ENCODE peak calls at places on chromosomes 2 and 18, in ten cellular contexts. One of them, this sample, is unnamed.

GRCh38 chr18:73793386-73793785 is 354.2 kb downstream of the FBXO15 start:
- DNase-seq in GM10248: no peak
- DNase-seq in T-helper 2 cell: no peak
- DNase-seq in nephron progenitor cell: no peak
- DNase-seq in endothelial cell: no peak
- DNase-seq in activated CD8-positive, alpha-beta memory T cell treated with anti-CD3 and anti-CD28 coated beads for 1 hour: no peak
- DNase-seq in stimulated activated CD4-positive, alpha-beta T cell treated with anti-CD3 and anti-CD28 coated beads, Interleukin-1b, Interleukin-23, amount 100 ng/mL, for 48 hours: no peak
- DNase-seq in A549: no peak
- DNase-seq in iPS-NIHi11: no peak
- DNase-seq in T-helper 22 cell: no peak
- DNase-seq in this sample: no peak

GRCh38 chr2:27489118-27489497 is 435 bp downstream of the IFT172 start:
- DNase-seq in GM10248: no peak
- DNase-seq in T-helper 2 cell: no peak
- DNase-seq in nephron progenitor cell: no peak
- DNase-seq in endothelial cell: peak; percentile 17
- DNase-seq in activated CD8-positive, alpha-beta memory T cell treated with anti-CD3 and anti-CD28 coated beads for 1 hour: no peak
- DNase-seq in stimulated activated CD4-positive, alpha-beta T cell treated with anti-CD3 and anti-CD28 coated beads, Interleukin-1b, Interleukin-23, amount 100 ng/mL, for 48 hours: no peak
- DNase-seq in A549: no peak
- DNase-seq in iPS-NIHi11: no peak
- DNase-seq in T-helper 22 cell: no peak
- DNase-seq in this sample: peak; percentile 5

GRCh38 chr2:227655454-227655853 is 11.2 kb upstream of the SCYGR5 start:
- DNase-seq in GM10248: peak; percentile 18
- DNase-seq in T-helper 2 cell: no peak
- DNase-seq in nephron progenitor cell: no peak
- DNase-seq in endothelial cell: no peak
- DNase-seq in activated CD8-positive, alpha-beta memory T cell treated with anti-CD3 and anti-CD28 coated beads for 1 hour: no peak
- DNase-seq in stimulated activated CD4-positive, alpha-beta T cell treated with anti-CD3 and anti-CD28 coated beads, Interleukin-1b, Interleukin-23, amount 100 ng/mL, for 48 hours: peak; percentile 6
- DNase-seq in A549: peak; percentile 96
- DNase-seq in iPS-NIHi11: no peak
- DNase-seq in T-helper 22 cell: no peak
- DNase-seq in this sample: no peak

GRCh38 chr2:139045524-139045923 is 265.3 kb upstream of the NXPH2 start:
- DNase-seq in GM10248: no peak
- DNase-seq in T-helper 2 cell: no peak
- DNase-seq in nephron progenitor cell: no peak
- DNase-seq in endothelial cell: no peak
- DNase-seq in activated CD8-positive, alpha-beta memory T cell treated with anti-CD3 and anti-CD28 coated beads for 1 hour: no peak
- DNase-seq in stimulated activated CD4-positive, alpha-beta T cell treated with anti-CD3 and anti-CD28 coated beads, Interleukin-1b, Interleukin-23, amount 100 ng/mL, for 48 hours: no peak
- DNase-seq in A549: no peak
- DNase-seq in iPS-NIHi11: peak; percentile 31
- DNase-seq in T-helper 22 cell: no peak
- DNase-seq in this sample: no peak

GRCh38 chr2:200703132-200703925 is 108.4 kb upstream of the BZW1 start:
- DNase-seq in GM10248: peak; percentile 17
- DNase-seq in T-helper 2 cell: no peak
- DNase-seq in nephron progenitor cell: no peak
- DNase-seq in endothelial cell: peak; percentile 31
- DNase-seq in activated CD8-positive, alpha-beta memory T cell treated with anti-CD3 and anti-CD28 coated beads for 1 hour: no peak
- DNase-seq in stimulated activated CD4-positive, alpha-beta T cell treated with anti-CD3 and anti-CD28 coated beads, Interleukin-1b, Interleukin-23, amount 100 ng/mL, for 48 hours: peak; percentile 62
- DNase-seq in A549: peak; percentile 15
- DNase-seq in iPS-NIHi11: peak; percentile 23
- DNase-seq in T-helper 22 cell: no peak
- DNase-seq in this sample: peak; percentile 32

GRCh38 chr2:191050640-191050987 is 36.6 kb upstream of the STAT1 start:
- DNase-seq in GM10248: no peak
- DNase-seq in T-helper 2 cell: no peak
- DNase-seq in nephron progenitor cell: no peak
- DNase-seq in endothelial cell: no peak
- DNase-seq in activated CD8-positive, alpha-beta memory T cell treated with anti-CD3 and anti-CD28 coated beads for 1 hour: no peak
- DNase-seq in stimulated activated CD4-positive, alpha-beta T cell treated with anti-CD3 and anti-CD28 coated beads, Interleukin-1b, Interleukin-23, amount 100 ng/mL, for 48 hours: no peak
- DNase-seq in A549: peak; percentile 35
- DNase-seq in iPS-NIHi11: no peak
- DNase-seq in T-helper 22 cell: no peak
- DNase-seq in this sample: no peak

GRCh38 chr2:197908940-197909339 is 104.5 kb downstream of the PLCL1 start:
- DNase-seq in GM10248: no peak
- DNase-seq in T-helper 2 cell: no peak
- DNase-seq in nephron progenitor cell: no peak
- DNase-seq in endothelial cell: no peak
- DNase-seq in activated CD8-positive, alpha-beta memory T cell treated with anti-CD3 and anti-CD28 coated beads for 1 hour: no peak
- DNase-seq in stimulated activated CD4-positive, alpha-beta T cell treated with anti-CD3 and anti-CD28 coated beads, Interleukin-1b, Interleukin-23, amount 100 ng/mL, for 48 hours: no peak
- DNase-seq in A549: no peak
- DNase-seq in iPS-NIHi11: no peak
- DNase-seq in T-helper 22 cell: no peak
- DNase-seq in this sample: no peak

GRCh38 chr2:209331291-209331844 is 92.5 kb upstream of the MAP2 start:
- DNase-seq in GM10248: no peak
- DNase-seq in T-helper 2 cell: no peak
- DNase-seq in nephron progenitor cell: no peak
- DNase-seq in endothelial cell: no peak
- DNase-seq in activated CD8-positive, alpha-beta memory T cell treated with anti-CD3 and anti-CD28 coated beads for 1 hour: no peak
- DNase-seq in stimulated activated CD4-positive, alpha-beta T cell treated with anti-CD3 and anti-CD28 coated beads, Interleukin-1b, Interleukin-23, amount 100 ng/mL, for 48 hours: no peak
- DNase-seq in A549: peak; percentile 4
- DNase-seq in iPS-NIHi11: peak; percentile 18
- DNase-seq in T-helper 22 cell: no peak
- DNase-seq in this sample: peak; percentile 48

GRCh38 chr2:120525056-120526046 is 179.4 kb downstream of the INHBB start:
- DNase-seq in GM10248: no peak
- DNase-seq in T-helper 2 cell: no peak
- DNase-seq in nephron progenitor cell: no peak
- DNase-seq in endothelial cell: peak; percentile 28
- DNase-seq in activated CD8-positive, alpha-beta memory T cell treated with anti-CD3 and anti-CD28 coated beads for 1 hour: no peak
- DNase-seq in stimulated activated CD4-positive, alpha-beta T cell treated with anti-CD3 and anti-CD28 coated beads, Interleukin-1b, Interleukin-23, amount 100 ng/mL, for 48 hours: no peak
- DNase-seq in A549: no peak
- DNase-seq in iPS-NIHi11: no peak
- DNase-seq in T-helper 22 cell: no peak
- DNase-seq in this sample: no peak

GRCh38 chr2:227855440-227855839 is 16.0 kb upstream of the DAW1 start:
- DNase-seq in GM10248: no peak
- DNase-seq in T-helper 2 cell: no peak
- DNase-seq in nephron progenitor cell: no peak
- DNase-seq in endothelial cell: no peak
- DNase-seq in activated CD8-positive, alpha-beta memory T cell treated with anti-CD3 and anti-CD28 coated beads for 1 hour: no peak
- DNase-seq in stimulated activated CD4-positive, alpha-beta T cell treated with anti-CD3 and anti-CD28 coated beads, Interleukin-1b, Interleukin-23, amount 100 ng/mL, for 48 hours: no peak
- DNase-seq in A549: no peak
- DNase-seq in iPS-NIHi11: no peak
- DNase-seq in T-helper 22 cell: no peak
- DNase-seq in this sample: no peak

GRCh38 chr18:51614033-51614432 is 416.6 kb upstream of the MEX3C start:
- DNase-seq in GM10248: no peak
- DNase-seq in T-helper 2 cell: no peak
- DNase-seq in nephron progenitor cell: no peak
- DNase-seq in endothelial cell: no peak
- DNase-seq in activated CD8-positive, alpha-beta memory T cell treated with anti-CD3 and anti-CD28 coated beads for 1 hour: no peak
- DNase-seq in stimulated activated CD4-positive, alpha-beta T cell treated with anti-CD3 and anti-CD28 coated beads, Interleukin-1b, Interleukin-23, amount 100 ng/mL, for 48 hours: no peak
- DNase-seq in A549: peak; percentile 55
- DNase-seq in iPS-NIHi11: no peak
- DNase-seq in T-helper 22 cell: no peak
- DNase-seq in this sample: no peak

GRCh38 chr18:75530548-75531211 is 103.2 kb upstream of the SMIM21 start:
- DNase-seq in GM10248: no peak
- DNase-seq in T-helper 2 cell: no peak
- DNase-seq in nephron progenitor cell: no peak
- DNase-seq in endothelial cell: no peak
- DNase-seq in activated CD8-positive, alpha-beta memory T cell treated with anti-CD3 and anti-CD28 coated beads for 1 hour: no peak
- DNase-seq in stimulated activated CD4-positive, alpha-beta T cell treated with anti-CD3 and anti-CD28 coated beads, Interleukin-1b, Interleukin-23, amount 100 ng/mL, for 48 hours: no peak
- DNase-seq in A549: no peak
- DNase-seq in iPS-NIHi11: no peak
- DNase-seq in T-helper 22 cell: no peak
- DNase-seq in this sample: no peak

GRCh38 chr2:39782591-39782990 is 3.5 kb upstream of the THUMPD2 start:
- DNase-seq in GM10248: no peak
- DNase-seq in T-helper 2 cell: no peak
- DNase-seq in nephron progenitor cell: no peak
- DNase-seq in endothelial cell: no peak
- DNase-seq in activated CD8-positive, alpha-beta memory T cell treated with anti-CD3 and anti-CD28 coated beads for 1 hour: no peak
- DNase-seq in stimulated activated CD4-positive, alpha-beta T cell treated with anti-CD3 and anti-CD28 coated beads, Interleukin-1b, Interleukin-23, amount 100 ng/mL, for 48 hours: no peak
- DNase-seq in A549: no peak
- DNase-seq in iPS-NIHi11: no peak
- DNase-seq in T-helper 22 cell: no peak
- DNase-seq in this sample: no peak

GRCh38 chr2:50066858-50067257 is 912.5 kb upstream of the FSHR start:
- DNase-seq in GM10248: no peak
- DNase-seq in T-helper 2 cell: no peak
- DNase-seq in nephron progenitor cell: no peak
- DNase-seq in endothelial cell: no peak
- DNase-seq in activated CD8-positive, alpha-beta memory T cell treated with anti-CD3 and anti-CD28 coated beads for 1 hour: no peak
- DNase-seq in stimulated activated CD4-positive, alpha-beta T cell treated with anti-CD3 and anti-CD28 coated beads, Interleukin-1b, Interleukin-23, amount 100 ng/mL, for 48 hours: no peak
- DNase-seq in A549: no peak
- DNase-seq in iPS-NIHi11: no peak
- DNase-seq in T-helper 22 cell: no peak
- DNase-seq in this sample: no peak

GRCh38 chr2:19677215-19677777 is 224.5 kb downstream of the TTC32 start:
- DNase-seq in GM10248: no peak
- DNase-seq in T-helper 2 cell: no peak
- DNase-seq in nephron progenitor cell: no peak
- DNase-seq in endothelial cell: no peak
- DNase-seq in activated CD8-positive, alpha-beta memory T cell treated with anti-CD3 and anti-CD28 coated beads for 1 hour: no peak
- DNase-seq in stimulated activated CD4-positive, alpha-beta T cell treated with anti-CD3 and anti-CD28 coated beads, Interleukin-1b, Interleukin-23, amount 100 ng/mL, for 48 hours: no peak
- DNase-seq in A549: no peak
- DNase-seq in iPS-NIHi11: no peak
- DNase-seq in T-helper 22 cell: no peak
- DNase-seq in this sample: no peak